ENCODE peak calls at places on chromosomes 12 and 14, in six cellular contexts. C is neural crest cell, G is retinal pigment epithelial cell, V is GM20000, N is fibroblast of mammary gland, Y is tibial artery. I is an unnamed sample.

GRCh38 chr12:47896633-47897032 is 8.2 kb downstream of the VDR start:
- DNase-seq in N (no peak), G (no peak), V (no peak), C (no peak), Y (no peak), I (no peak)

GRCh38 chr12:104480826-104481457 is 24.2 kb downstream of the CHST11 start:
- DNase-seq in N (peak), G (no peak), C (no peak), V (no peak), Y (peak), I (peak)

GRCh38 chr14:96368534-96368933 is 5.2 kb downstream of the GSKIP start:
- DNase-seq in N (no peak), Y (no peak), G (no peak), C (no peak), V (no peak), I (no peak)

GRCh38 chr12:103599274-103599673 is 12.2 kb downstream of the STAB2 start:
- DNase-seq in N (no peak), G (no peak), V (no peak), C (no peak), Y (no peak), I (no peak)

GRCh38 chr14:75372260-75372659 is 55.6 kb upstream of the JDP2 start:
- DNase-seq in Y (no peak), N (no peak), G (no peak), C (no peak), V (no peak), I (no peak)

GRCh38 chr12:27870939-27871338 is 90.9 kb upstream of the MANSC4 start:
- DNase-seq in N (peak), Y (no peak), V (no peak), C (no peak), G (peak), I (peak)

GRCh38 chr12:80627773-80628172 is 79.7 kb upstream of the MYF6 start:
- DNase-seq in C (no peak), G (no peak), V (no peak), N (peak), Y (no peak), I (peak)

GRCh38 chr12:38540156-38540555 is 223.6 kb downstream of the ALG10B start:
- DNase-seq in G (no peak), C (no peak), N (no peak), V (no peak), Y (no peak), I (no peak)

GRCh38 chr12:120453977-120454376 is 7.7 kb downstream of the GATC start:
- DNase-seq in G (no peak), Y (no peak), N (peak), C (no peak), V (peak), I (peak)

GRCh38 chr14:45177081-45177480 is 41.4 kb downstream of the FANCM start:
- DNase-seq in G (no peak), V (no peak), C (no peak), Y (no peak), N (peak), I (peak)

GRCh38 chr14:24317141-24317927 is 6.0 kb downstream of the LTB4R start:
- DNase-seq in Y (no peak), V (no peak), N (peak), C (no peak), G (no peak), I (no peak)

GRCh38 chr12:6603095-6603567 is 4.0 kb downstream of the CHD4 start:
- DNase-seq in N (peak), G (no peak), V (no peak), C (no peak), Y (peak), I (peak)

GRCh38 chr12:127355061-127355820 is 911.7 kb upstream of the TMEM132C start:
- DNase-seq in Y (no peak), N (peak), V (no peak), G (no peak), C (no peak), I (no peak)

GRCh38 chr14:71324767-71325272 is 417.6 kb downstream of the PCNX1 start:
- DNase-seq in C (no peak), N (peak), G (no peak), Y (no peak), V (peak), I (peak)

GRCh38 chr12:28802706-28803438 is 346.2 kb upstream of the FAR2 start:
- DNase-seq in C (no peak), G (no peak), N (peak), V (no peak), Y (no peak), I (peak)

GRCh38 chr12:128026696-128027574 is 240.0 kb upstream of the TMEM132C start:
- DNase-seq in C (no peak), N (no peak), G (no peak), V (no peak), Y (no peak), I (no peak)

GRCh38 chr12:122082621-122083356 is 4.2 kb downstream of the MLXIP start:
- DNase-seq in Y (peak), C (no peak), G (no peak), V (no peak), N (no peak), I (peak)

GRCh38 chr14:37480446-37481290 is 114.4 kb downstream of the FOXA1 start:
- DNase-seq in C (no peak), Y (no peak), G (no peak), N (peak), V (no peak), I (peak)

GRCh38 chr12:13049816-13050215 is 5.6 kb downstream of the FAM234B start:
- DNase-seq in C (no peak), Y (no peak), N (peak), G (no peak), V (no peak), I (peak)

GRCh38 chr14:103624860-103625259 is 4.2 kb upstream of the KLC1 start:
- DNase-seq in Y (peak), N (peak), G (peak), C (no peak), V (no peak), I (peak)

DNA sequence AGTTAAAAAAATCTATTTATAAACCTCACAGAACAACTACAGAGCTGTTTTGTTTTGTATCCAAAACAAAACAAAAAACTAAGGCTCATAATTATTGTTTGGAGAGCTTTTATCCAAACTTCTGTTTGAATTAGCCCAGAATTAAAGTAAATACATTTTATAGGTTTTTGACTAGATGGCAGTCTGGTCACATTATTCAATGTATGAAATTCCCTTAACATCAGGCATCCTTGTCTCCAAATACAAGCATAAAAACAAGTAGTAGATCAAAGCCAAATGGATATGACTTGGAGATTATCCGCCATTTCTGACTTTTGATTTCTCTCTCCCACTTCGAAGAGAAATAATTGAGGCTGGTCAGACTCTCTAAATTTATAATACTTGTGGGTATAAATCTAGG is 63.5 kb downstream of the SLC38A1 start:
- DNase-seq in C (no peak), Y (no peak), G (no peak), N (peak), V (no peak), I (no peak)
- TF ChIP-seq CTCF in C (no peak), Y (no peak), G (no peak), N (no peak), V (no peak), I (no peak)

DNA sequence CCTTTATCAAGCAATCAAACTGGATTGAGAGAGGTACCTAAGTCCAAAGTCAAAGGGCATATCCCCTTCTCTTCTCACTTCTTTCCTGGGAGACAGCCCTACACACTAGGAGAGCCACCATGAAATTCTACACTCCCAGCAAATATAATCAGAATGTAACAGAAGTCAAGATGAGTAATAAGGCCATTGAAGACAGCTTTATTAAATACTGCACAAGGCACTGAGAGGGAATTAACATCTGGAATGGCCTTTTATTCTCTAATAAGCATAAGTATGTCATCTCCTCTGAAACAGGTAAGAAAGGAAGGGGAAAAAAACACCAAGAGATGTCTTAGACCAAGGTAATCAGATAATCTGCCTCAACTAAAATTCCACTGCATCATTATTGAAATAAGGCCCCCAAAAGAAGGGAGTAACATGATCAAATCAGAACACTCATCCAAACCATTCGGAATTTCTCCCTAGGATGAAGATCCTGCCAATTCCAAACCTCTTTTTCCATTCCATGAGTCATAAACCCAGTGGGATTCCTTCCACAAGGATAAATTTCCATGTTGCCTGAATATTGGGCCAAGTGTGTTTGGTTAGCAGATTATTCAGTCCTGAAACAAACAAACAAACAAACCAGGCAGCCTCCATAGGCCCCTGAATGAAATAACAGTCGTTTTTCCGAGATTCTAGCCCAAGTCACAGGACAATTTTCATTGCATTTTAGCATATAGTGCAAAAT is 19.9 kb downstream of the SLC35F4 start:
- DNase-seq in G (no peak), N (peak), Y (no peak), C (no peak), V (no peak), I (no peak)
- TF ChIP-seq CTCF in G (no peak), N (peak), Y (no peak), C (no peak), V (no peak), I (no peak)

GRCh38 chr14:28751467-28752058 is 15.0 kb upstream of the FOXG1 start:
- DNase-seq in G (peak), Y (no peak), C (peak), V (no peak), N (peak), I (peak)
- TF ChIP-seq CTCF in G (peak), Y (peak), C (peak), V (peak), N (peak), I (peak)

GRCh38 chr12:69108024-69108423 is 131.3 kb upstream of the CPSF6 start:
- DNase-seq in V (no peak), N (peak), Y (no peak), C (no peak), G (no peak), I (no peak)
- TF ChIP-seq CTCF in V (no peak), N (no peak), Y (no peak), C (no peak), G (peak), I (no peak)

GRCh38 chr14:39033371-39033770 is 69.7 kb downstream of the SEC23A start:
- DNase-seq in G (no peak), V (no peak), Y (no peak), N (no peak), C (no peak), I (no peak)

GRCh38 chr14:39036760-39037159 is 66.3 kb downstream of the SEC23A start:
- DNase-seq in C (no peak), Y (no peak), N (no peak), G (no peak), V (no peak), I (no peak)

GRCh38 chr14:39035336-39035735 is 67.7 kb downstream of the SEC23A start:
- DNase-seq in C (no peak), V (no peak), Y (no peak), G (no peak), N (no peak), I (no peak)

GRCh38 chr14:39038542-39038941 is 64.5 kb downstream of the SEC23A start:
- DNase-seq in N (no peak), Y (no peak), V (no peak), C (no peak), G (no peak), I (no peak)

DNA sequence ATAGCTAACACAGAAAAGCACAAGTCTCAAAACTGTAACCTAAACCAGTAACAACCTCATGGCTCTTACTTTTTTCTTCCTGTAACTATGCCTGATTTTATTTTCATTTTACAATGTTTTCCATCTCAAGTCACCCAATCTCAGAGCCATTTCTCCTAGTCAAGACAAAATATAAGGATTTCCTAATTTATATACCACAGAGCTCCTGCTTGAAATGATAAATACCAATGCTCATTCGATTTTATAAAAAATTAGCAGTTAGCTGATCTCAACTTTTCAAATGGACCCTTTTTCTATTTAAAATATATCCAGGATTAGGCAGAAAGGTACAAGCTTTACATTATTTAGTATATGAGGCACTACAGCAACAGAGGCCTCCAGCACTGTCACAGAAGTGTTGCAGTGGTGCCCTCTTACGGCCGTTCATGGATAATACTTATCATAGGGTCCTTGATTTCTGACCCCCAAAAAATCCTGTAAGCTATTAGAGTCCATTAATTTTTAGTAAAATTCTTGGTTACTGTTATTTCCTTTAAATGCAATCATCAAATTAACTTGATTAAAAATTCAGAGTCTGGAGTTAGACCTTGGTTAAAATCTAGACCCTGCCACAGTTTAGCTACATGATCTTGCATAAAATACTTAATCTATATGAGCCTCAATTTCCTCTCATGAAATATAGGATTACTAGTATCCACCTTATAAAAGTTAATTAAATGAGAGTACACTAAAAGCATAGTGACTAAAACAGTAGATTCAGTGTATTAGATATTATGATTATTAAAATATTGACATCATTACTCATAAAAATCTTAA is 68.3 kb downstream of the SEC23A start:
- DNase-seq in Y (no peak), N (no peak), G (no peak), C (no peak), V (no peak), I (no peak)
- TF ChIP-seq CTCF in Y (no peak), N (peak), G (peak), C (peak), V (no peak), I (peak)

GRCh38 chr14:100652739-100653138 is 65.5 kb upstream of the BEGAIN start:
- DNase-seq in Y (no peak), C (no peak), V (no peak), G (no peak), N (no peak), I (no peak)

GRCh38 chr14:100654814-100655795 is 67.9 kb upstream of the BEGAIN start:
- DNase-seq in V (peak), Y (no peak), C (peak), N (no peak), G (no peak), I (no peak)

GRCh38 chr14:100654025-100654813 is 67.0 kb upstream of the BEGAIN start:
- DNase-seq in Y (no peak), G (no peak), C (no peak), V (no peak), N (no peak), I (no peak)

GRCh38 chr14:100651999-100652508 is 64.8 kb upstream of the BEGAIN start:
- DNase-seq in Y (no peak), N (peak), V (no peak), C (no peak), G (no peak), I (no peak)

GRCh38 chr14:100653409-100653808 is 66.2 kb upstream of the BEGAIN start:
- DNase-seq in V (peak), N (no peak), G (no peak), Y (no peak), C (no peak), I (no peak)
- TF ChIP-seq CTCF in V (peak), N (peak), G (peak), Y (peak), C (peak), I (peak)

DNA sequence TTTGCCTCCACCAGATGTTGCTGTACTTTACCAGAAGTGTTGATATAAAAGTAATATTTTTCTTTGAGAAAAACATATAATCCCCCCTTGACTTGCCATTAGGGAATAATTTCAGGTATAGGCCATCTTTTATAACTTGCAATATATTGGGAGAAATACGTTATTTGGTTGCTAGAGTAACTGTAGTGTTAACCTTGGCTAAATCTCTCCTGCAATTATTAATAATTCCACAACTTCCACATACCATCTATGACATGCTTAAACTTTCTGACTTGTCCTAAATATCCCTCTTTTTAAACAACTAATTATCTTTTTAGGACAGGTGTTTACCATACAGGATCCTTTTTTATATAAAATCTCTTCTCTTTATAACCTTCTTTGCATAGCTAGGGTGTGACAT is 1048.2 kb downstream of the SLC16A7 start:
- DNase-seq in Y (no peak), N (no peak), V (no peak), G (no peak), C (no peak), I (no peak)
- TF ChIP-seq CTCF in Y (no peak), N (no peak), V (no peak), G (no peak), C (no peak), I (no peak)

GRCh38 chr12:69672195-69672594 is 26.9 kb downstream of the BEST3 start:
- DNase-seq in G (no peak), C (no peak), N (no peak), Y (no peak), V (no peak), I (no peak)

GRCh38 chr12:69679119-69679518 is 20.0 kb downstream of the BEST3 start:
- DNase-seq in Y (no peak), C (no peak), G (no peak), N (peak), V (no peak), I (no peak)

GRCh38 chr12:69671597-69671996 is 27.5 kb downstream of the BEST3 start:
- DNase-seq in C (no peak), Y (no peak), N (no peak), V (no peak), G (no peak), I (no peak)

GRCh38 chr12:69682136-69682755 is 16.9 kb downstream of the BEST3 start:
- DNase-seq in C (no peak), Y (no peak), V (no peak), G (no peak), N (peak), I (peak)

GRCh38 chr12:69676257-69677012 is 22.7 kb downstream of the BEST3 start:
- DNase-seq in C (no peak), G (peak), Y (no peak), V (no peak), N (no peak), I (no peak)
- TF ChIP-seq CTCF in C (no peak), G (peak), Y (no peak), V (no peak), N (peak), I (peak)

I was measured in fibroblast of villous mesenchyme.